ENCODE peak calls at places on chromosomes 13 and 19, in four cellular contexts. W is smooth muscle cell of the brain vasculature, H is T1000, E is NCI-H345. P is an unnamed sample.

GRCh38 chr13:70203661-70204229 is 95.5 kb upstream of the KLHL1 start:
- DNase-seq in E (no peak), H (no peak), W (no peak), P (no peak)

GRCh38 chr19:17236414-17236716 is 9.4 kb downstream of the NR2F6 start:
- DNase-seq in E (no peak), W (no peak), H (no peak), P (peak)

GRCh38 chr19:639251-640155 is at the start of gene FGF22:
- DNase-seq in E (peak), W (peak), H (peak), P (peak)

GRCh38 chr19:15702590-15702930 is 25.3 kb upstream of the OR10H2 start:
- DNase-seq in E (no peak), H (no peak), W (no peak), P (peak)

GRCh38 chr19:11168568-11168967 is 13.0 kb upstream of the SPC24 start:
- DNase-seq in E (no peak), H (peak), W (no peak), P (no peak)

GRCh38 chr13:46803586-46803985 is 6.6 kb upstream of the ESD start:
- DNase-seq in W (no peak), H (no peak), E (no peak), P (no peak)

GRCh38 chr13:108609353-108609752 is 20.1 kb upstream of the MYO16 start:
- DNase-seq in E (no peak), W (peak), H (no peak), P (no peak)

GRCh38 chr13:19862511-19863313 is 737 bp downstream of the ZMYM5 start:
- DNase-seq in H (no peak), W (no peak), E (no peak), P (peak)

GRCh38 chr19:6259312-6259861 is 20.4 kb downstream of the MLLT1 start:
- DNase-seq in E (no peak), H (no peak), W (no peak), P (peak)

GRCh38 chr19:993831-994393 is 6.3 kb upstream of the GRIN3B start:
- DNase-seq in E (no peak), W (no peak), H (no peak), P (no peak)

GRCh38 chr13:51636349-51636890 is 52.2 kb downstream of the WDFY2 start:
- DNase-seq in E (no peak), W (no peak), H (no peak), P (no peak)

GRCh38 chr19:4582112-4582553 is 22.6 kb upstream of the SEMA6B start:
- DNase-seq in W (no peak), E (no peak), H (no peak), P (no peak)

P was measured in pancreas.